ENCODE peak calls at places on chromosomes 16 and 17, in four cellular contexts. One of them, this sample, is unnamed.

GRCh38 chr16:5826332-5826731 is 728.7 kb upstream of the EEF2KMT start:
- DNase-seq in nephron progenitor cell: no peak
- DNase-seq in naive thymus-derived CD4-positive, alpha-beta T cell: no peak
- DNase-seq in mucosa of gallbladder: no peak
- DNase-seq in this sample: no peak

GRCh38 chr17:66661857-66662256 is 173.1 kb upstream of the CACNG5 start:
- DNase-seq in nephron progenitor cell: no peak
- DNase-seq in naive thymus-derived CD4-positive, alpha-beta T cell: no peak
- DNase-seq in mucosa of gallbladder: no peak
- DNase-seq in this sample: no peak

GRCh38 chr17:51999654-52000053 is 158.9 kb downstream of the CA10 start:
- DNase-seq in nephron progenitor cell: no peak
- DNase-seq in naive thymus-derived CD4-positive, alpha-beta T cell: no peak
- DNase-seq in mucosa of gallbladder: no peak
- DNase-seq in this sample: no peak

GRCh38 chr16:59039066-59039465 is 304.9 kb upstream of the GOT2 start:
- DNase-seq in nephron progenitor cell: no peak
- DNase-seq in naive thymus-derived CD4-positive, alpha-beta T cell: no peak
- DNase-seq in mucosa of gallbladder: no peak
- DNase-seq in this sample: no peak

GRCh38 chr17:31869031-31869430 is 10.0 kb upstream of the COPRS start:
- DNase-seq in nephron progenitor cell: no peak
- DNase-seq in naive thymus-derived CD4-positive, alpha-beta T cell: no peak
- DNase-seq in mucosa of gallbladder: no peak
- DNase-seq in this sample: no peak

GRCh38 chr16:85842435-85842834 is 42.9 kb downstream of the COX4I1 start:
- DNase-seq in nephron progenitor cell: no peak
- DNase-seq in naive thymus-derived CD4-positive, alpha-beta T cell: no peak
- DNase-seq in mucosa of gallbladder: no peak
- DNase-seq in this sample: no peak

GRCh38 chr16:22075776-22076175 is 16.6 kb upstream of the VWA3A start:
- DNase-seq in nephron progenitor cell: no peak
- DNase-seq in naive thymus-derived CD4-positive, alpha-beta T cell: no peak
- DNase-seq in mucosa of gallbladder: no peak
- DNase-seq in this sample: no peak

GRCh38 chr16:86707171-86707570 is 128.8 kb downstream of the FOXL1 start:
- DNase-seq in nephron progenitor cell: no peak
- DNase-seq in naive thymus-derived CD4-positive, alpha-beta T cell: no peak
- DNase-seq in mucosa of gallbladder: no peak
- DNase-seq in this sample: no peak

GRCh38 chr17:72726936-72727335 is 365.6 kb downstream of the SLC39A11 start:
- DNase-seq in nephron progenitor cell: no peak
- DNase-seq in naive thymus-derived CD4-positive, alpha-beta T cell: peak
- DNase-seq in mucosa of gallbladder: no peak
- DNase-seq in this sample: peak

GRCh38 chr16:2853531-2854073 is 4.4 kb downstream of the PRSS22 start:
- DNase-seq in nephron progenitor cell: no peak
- DNase-seq in naive thymus-derived CD4-positive, alpha-beta T cell: no peak
- DNase-seq in mucosa of gallbladder: no peak
- DNase-seq in this sample: no peak

GRCh38 chr17:21377821-21378396 is 1.8 kb downstream of the KCNJ12 start:
- DNase-seq in nephron progenitor cell: peak
- DNase-seq in naive thymus-derived CD4-positive, alpha-beta T cell: no peak
- DNase-seq in mucosa of gallbladder: no peak
- DNase-seq in this sample: no peak

GRCh38 chr16:25134306-25134705 is 22.8 kb downstream of the LCMT1 start:
- DNase-seq in nephron progenitor cell: no peak
- DNase-seq in naive thymus-derived CD4-positive, alpha-beta T cell: no peak
- DNase-seq in mucosa of gallbladder: no peak
- DNase-seq in this sample: no peak

GRCh38 chr17:50103252-50103651 is 8.1 kb downstream of the PDK2 start:
- DNase-seq in nephron progenitor cell: no peak
- DNase-seq in naive thymus-derived CD4-positive, alpha-beta T cell: no peak
- DNase-seq in mucosa of gallbladder: no peak
- DNase-seq in this sample: no peak

GRCh38 chr17:81519284-81520020 is 6.9 kb upstream of the ACTG1 start:
- DNase-seq in nephron progenitor cell: peak
- DNase-seq in naive thymus-derived CD4-positive, alpha-beta T cell: peak
- DNase-seq in mucosa of gallbladder: no peak
- DNase-seq in this sample: peak

GRCh38 chr17:2893422-2893914 is 97.2 kb downstream of the RAP1GAP2 start:
- DNase-seq in nephron progenitor cell: no peak
- DNase-seq in naive thymus-derived CD4-positive, alpha-beta T cell: no peak
- DNase-seq in mucosa of gallbladder: peak
- DNase-seq in this sample: no peak

GRCh38 chr16:86110134-86110533 is 211.2 kb downstream of the IRF8 start:
- DNase-seq in nephron progenitor cell: no peak
- DNase-seq in naive thymus-derived CD4-positive, alpha-beta T cell: no peak
- DNase-seq in mucosa of gallbladder: no peak
- DNase-seq in this sample: no peak

GRCh38 chr17:39704821-39705551 is 5.1 kb downstream of the ERBB2 start:
- DNase-seq in nephron progenitor cell: no peak
- DNase-seq in naive thymus-derived CD4-positive, alpha-beta T cell: no peak
- DNase-seq in mucosa of gallbladder: no peak
- DNase-seq in this sample: no peak

GRCh38 chr17:29140631-29141483 is 39.3 kb downstream of the MYO18A start:
- DNase-seq in nephron progenitor cell: peak
- DNase-seq in naive thymus-derived CD4-positive, alpha-beta T cell: peak
- DNase-seq in mucosa of gallbladder: no peak
- DNase-seq in this sample: no peak

GRCh38 chr16:86585821-86586611 is 7.7 kb downstream of the FOXL1 start:
- DNase-seq in nephron progenitor cell: no peak
- DNase-seq in naive thymus-derived CD4-positive, alpha-beta T cell: no peak
- DNase-seq in mucosa of gallbladder: no peak
- DNase-seq in this sample: no peak

GRCh38 chr16:35746281-35746962 is 2287.0 kb downstream of the TP53TG3F start:
- DNase-seq in nephron progenitor cell: no peak
- DNase-seq in naive thymus-derived CD4-positive, alpha-beta T cell: no peak
- DNase-seq in mucosa of gallbladder: peak
- DNase-seq in this sample: no peak